ENCODE peak calls at places on chromosomes 2 and 18, in four cellular contexts. J is HepG2, H is H1, R is K562. S is an unnamed sample.

GRCh38 chr2:54757496-54757895 is 34.0 kb downstream of the EML6 start:
- DNase-seq in J (no peak), H (no peak), R (no peak), S (no peak)

GRCh38 chr18:28366667-28367066 is 189.7 kb upstream of the CDH2 start:
- DNase-seq in J (no peak), H (no peak), R (no peak), S (no peak)

GRCh38 chr2:133077259-133077822 is 407.3 kb upstream of the LYPD1 start:
- DNase-seq in J (no peak), H (no peak), R (no peak), S (no peak)

GRCh38 chr2:55926246-55926645 is 2.7 kb upstream of the EFEMP1 start:
- DNase-seq in J (no peak), H (no peak), R (no peak), S (no peak)

GRCh38 chr2:11746807-11747459 is 501 bp downstream of the LPIN1 start:
- DNase-seq in J (peak; percentile 57), H (peak; percentile 60), R (no peak), S (no peak)

GRCh38 chr2:145874466-145874865 is 1354.5 kb upstream of the ZEB2 start:
- DNase-seq in J (no peak), H (no peak), R (no peak), S (no peak)

GRCh38 chr2:18787726-18788125 is 198.4 kb upstream of the NT5C1B start:
- DNase-seq in J (no peak), H (no peak), R (no peak), S (no peak)

GRCh38 chr2:1636791-1637415 is 107.4 kb downstream of the PXDN start:
- DNase-seq in J (no peak), H (no peak), R (no peak), S (no peak)

GRCh38 chr2:177340158-177340557 is 52.4 kb upstream of the AGPS start:
- DNase-seq in J (no peak), H (no peak), R (no peak), S (no peak)

GRCh38 chr2:74816540-74817331 is 17.2 kb upstream of the HK2 start:
- DNase-seq in J (peak; percentile 92), H (peak; percentile 26), R (no peak), S (no peak)

GRCh38 chr18:44325903-44326650 is 354.6 kb upstream of the SETBP1 start:
- DNase-seq in J (no peak), H (peak; percentile 83), R (peak; percentile 2), S (no peak)

GRCh38 chr2:231198291-231199173 is at the start of gene ARMC9:
- DNase-seq in J (peak; percentile 67), H (peak; percentile 91), R (peak; percentile 97), S (peak; percentile 38)

GRCh38 chr2:231197741-231198290 is 615 bp upstream of the ARMC9 start:
- DNase-seq in J (no peak), H (no peak), R (no peak), S (no peak)

GRCh38 chr2:231201475-231201814 is 3.0 kb downstream of the ARMC9 start:
- DNase-seq in J (no peak), H (no peak), R (no peak), S (no peak)

GRCh38 chr2:231200805-231201474 is 2.5 kb downstream of the ARMC9 start:
- DNase-seq in J (no peak), H (no peak), R (peak; percentile 45), S (no peak)

DNA sequence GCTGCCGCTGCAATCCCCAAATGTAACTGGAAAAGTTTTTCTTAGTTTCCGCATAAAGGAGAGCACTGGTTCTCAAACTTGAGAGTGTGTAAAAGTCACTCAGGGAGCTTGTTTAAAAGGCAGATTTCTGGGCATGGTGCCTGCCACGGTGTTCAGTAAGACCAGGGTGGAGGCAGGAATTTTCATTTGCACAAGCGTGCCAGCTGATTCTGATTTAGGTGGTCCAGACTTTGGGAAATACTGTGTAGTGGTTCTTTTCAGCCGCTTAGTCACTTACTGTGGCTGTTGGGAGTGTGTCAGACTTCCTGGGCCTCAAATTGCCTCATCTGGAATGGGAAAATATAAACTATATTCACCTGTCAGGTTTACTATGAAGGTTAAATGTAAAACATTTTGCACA is 788 bp downstream of the ARMC9 start:
- DNase-seq in J (no peak), H (no peak), R (no peak), S (no peak)
- TF ChIP-seq JUND in J (no peak), H (no peak), R (no peak), S (no peak)

DNA sequence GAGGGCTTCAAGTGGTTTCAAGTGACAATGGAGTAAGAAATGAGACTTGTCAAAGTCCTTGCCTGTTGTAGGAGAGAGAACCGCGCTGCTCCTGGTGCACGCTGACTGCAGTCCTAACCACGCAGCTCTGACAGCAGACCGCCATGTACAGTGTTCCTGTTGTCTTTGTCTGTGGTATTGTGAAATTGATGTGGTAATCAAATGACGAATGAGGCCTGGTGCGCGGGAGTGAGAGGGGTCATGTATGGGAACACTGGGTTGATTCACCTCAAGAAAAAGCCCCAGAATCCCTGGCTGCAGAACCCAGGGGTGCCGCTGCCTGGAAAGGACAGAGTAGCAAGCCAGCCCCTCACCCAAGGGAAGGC is 64.0 kb downstream of the INPP4A start:
- DNase-seq in J (no peak), H (no peak), R (peak; percentile 49), S (no peak)
- TF ChIP-seq KDM1A in J (no peak), H (no peak), R (no peak), S (no peak)

GRCh38 chr2:65495250-65495649 is 62.9 kb upstream of the SPRED2 start:
- DNase-seq in J (no peak), H (no peak), R (no peak), S (no peak)
- TF ChIP-seq JUND in J (no peak), H (no peak), R (no peak), S (no peak)

DNA sequence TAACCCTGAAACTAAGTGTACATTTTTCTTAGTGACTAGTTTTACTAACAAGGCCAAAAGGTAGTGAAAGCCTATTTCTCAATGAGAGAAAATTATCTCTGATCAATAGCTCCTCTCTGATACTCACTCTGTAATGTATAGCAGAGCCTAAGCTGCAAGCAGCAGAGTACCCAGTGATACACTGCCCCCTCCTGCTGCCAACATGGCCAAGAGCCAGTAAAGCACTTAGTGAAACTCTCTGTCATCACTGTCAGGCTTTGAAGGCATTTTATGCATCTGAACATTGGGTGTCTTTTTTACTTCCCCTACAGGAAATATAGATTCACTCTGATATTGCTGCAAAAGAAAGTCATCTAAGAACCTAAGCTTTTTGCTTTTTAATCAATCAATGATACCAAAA is 784.1 kb upstream of the CDH7 start:
- DNase-seq in J (no peak), H (no peak), R (no peak), S (no peak)
- TF ChIP-seq KDM1A in J (no peak), H (no peak), R (no peak), S (no peak)

DNA sequence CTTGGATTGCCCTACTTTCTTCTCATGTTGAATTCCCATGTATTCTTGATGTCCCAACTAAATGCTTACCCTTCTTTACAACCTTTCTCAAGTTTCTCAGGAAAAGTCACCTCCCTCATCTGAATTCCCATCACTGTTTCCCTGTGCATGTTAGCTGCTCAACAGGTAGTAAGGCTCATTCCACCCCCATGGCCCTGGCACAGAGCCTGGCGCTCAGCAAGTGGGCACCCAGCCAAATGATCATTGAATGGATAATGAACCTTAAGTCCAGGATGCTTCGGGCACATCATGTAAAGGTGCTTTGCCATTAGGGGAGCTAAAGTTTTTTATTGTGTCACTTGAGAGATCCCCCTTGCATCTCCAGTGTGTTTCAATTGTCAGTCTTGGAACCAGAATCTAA is 124.0 kb downstream of the PKP4 start:
- DNase-seq in J (no peak), H (no peak), R (no peak), S (no peak)
- TF ChIP-seq JUND in J (no peak), H (no peak), R (no peak), S (no peak)

GRCh38 chr2:157468931-157469708 is 25.2 kb upstream of the CYTIP start:
- DNase-seq in J (no peak), H (no peak), R (no peak), S (peak; percentile 95)
- TF ChIP-seq KDM1A in J (no peak), H (no peak), R (no peak), S (no peak)

GRCh38 chr18:47901624-47902362 is 28.7 kb downstream of the SMAD2 start:
- DNase-seq in J (no peak), H (no peak), R (no peak), S (peak; percentile 61)
- TF ChIP-seq JUND in J (no peak), H (no peak), R (no peak), S (no peak)